ENCODE peak calls at places on chromosomes 11 and 22, in seven cellular contexts. M is cardiac fibroblast, R is AG04450, P is endothelial cell of umbilical vein, E is transverse colon, D is kidney, Z is pancreas. B is an unnamed sample.
A peak's percentile ranks its signal among the peaks of the same experiment; 100 is the strongest.

GRCh38 chr22:31286360-31287255 is 5.7 kb downstream of the PIK3IP1 start:
- DNase-seq in P (no peak), M (no peak), Z (peak; percentile 37), R (no peak), D (no peak), E (peak; percentile 56), B (no peak)

GRCh38 chr11:8717876-8718753 is 35.5 kb downstream of the RPL27A start:
- DNase-seq in R (peak; percentile 89), M (peak; percentile 94), Z (peak; percentile 76), P (peak; percentile 78), D (peak; percentile 86), E (peak; percentile 24), B (no peak)

GRCh38 chr22:30212996-30213441 is 33.5 kb downstream of the LIF start:
- DNase-seq in P (no peak), D (no peak), R (no peak), M (no peak), E (no peak), Z (no peak), B (no peak)

GRCh38 chr11:72975778-72976520 is 161.7 kb downstream of the ATG16L2 start:
- DNase-seq in P (no peak), Z (no peak), R (peak; percentile 59), D (no peak), E (no peak), M (peak; percentile 86), B (no peak)

GRCh38 chr22:41478891-41479521 is 10.1 kb downstream of the ACO2 start:
- DNase-seq in D (no peak), E (no peak), R (no peak), M (peak; percentile 43), Z (no peak), P (no peak), B (no peak)

GRCh38 chr11:47233989-47234668 is 14.5 kb downstream of the ACP2 start:
- DNase-seq in M (peak; percentile 85), P (peak; percentile 29), R (no peak), Z (no peak), E (peak; percentile 24), D (no peak), B (no peak)

GRCh38 chr11:44617671-44618461 is 52.4 kb downstream of the CD82 start:
- DNase-seq in Z (no peak), P (no peak), D (no peak), R (no peak), M (no peak), E (peak; percentile 6), B (no peak)

GRCh38 chr22:22929381-22930221 is 42.0 kb downstream of the IGLL5 start:
- DNase-seq in M (no peak), D (peak; percentile 48), Z (no peak), P (no peak), E (no peak), R (no peak), B (no peak)

GRCh38 chr11:32374261-32374711 is 61.1 kb downstream of the WT1 start:
- DNase-seq in R (no peak), E (peak; percentile 48), D (no peak), M (peak; percentile 51), Z (no peak), P (peak; percentile 35), B (peak; percentile 25)

GRCh38 chr22:41779889-41780505 is 20.5 kb upstream of the CCDC134 start:
- DNase-seq in M (no peak), P (no peak), E (no peak), R (no peak), D (no peak), Z (no peak), B (no peak)

GRCh38 chr11:55854704-55855103 is 16.2 kb downstream of the OR5D16 start:
- DNase-seq in D (no peak), E (no peak), Z (no peak), M (no peak), P (no peak), R (no peak), B (no peak)

GRCh38 chr11:121936781-121937447 is 179.1 kb downstream of the BLID start:
- DNase-seq in D (no peak), R (no peak), Z (no peak), E (no peak), M (peak; percentile 32), P (no peak), B (no peak)

GRCh38 chr11:737366-737765 is 9.9 kb upstream of the TALDO1 start:
- DNase-seq in D (no peak), P (no peak), R (no peak), M (no peak), Z (no peak), E (no peak), B (no peak)

GRCh38 chr11:86745571-86745970 is 54.8 kb upstream of the PRSS23 start:
- DNase-seq in M (no peak), D (no peak), R (no peak), Z (no peak), P (no peak), E (no peak), B (no peak)

GRCh38 chr11:112157274-112157766 is 6.6 kb downstream of the IL18 start:
- DNase-seq in P (peak; percentile 82), D (no peak), Z (peak; percentile 43), R (peak; percentile 96), E (no peak), M (peak; percentile 95), B (no peak)

GRCh38 chr11:4626207-4627105 is 10.8 kb upstream of the OR51D1 start:
- DNase-seq in P (peak; percentile 37), Z (no peak), E (peak; percentile 74), R (peak; percentile 61), D (no peak), M (peak; percentile 82), B (peak; percentile 82)

GRCh38 chr11:17692931-17693330 is 26.4 kb upstream of the MYOD1 start:
- DNase-seq in P (no peak), E (no peak), D (no peak), M (no peak), Z (no peak), R (no peak), B (no peak)

GRCh38 chr11:104433751-104434150 is 269.8 kb upstream of the PDGFD start:
- DNase-seq in E (no peak), M (peak; percentile 23), P (no peak), R (no peak), D (no peak), Z (no peak), B (no peak)

GRCh38 chr11:104852811-104853210 is 45.4 kb downstream of the CASP12 start:
- DNase-seq in M (no peak), Z (no peak), E (no peak), D (no peak), P (no peak), R (no peak), B (no peak)

GRCh38 chr11:38191101-38191500 is 1593.1 kb upstream of the RAG2 start:
- DNase-seq in E (no peak), Z (no peak), D (no peak), M (no peak), R (no peak), P (no peak), B (no peak)

GRCh38 chr22:23745780-23746179 is 5.1 kb downstream of the ZNF70 start:
- DNase-seq in R (no peak), D (no peak), Z (peak; percentile 35), E (no peak), P (no peak), M (no peak), B (no peak)

GRCh38 chr22:29346659-29347058 is 31.2 kb upstream of the RASL10A start:
- DNase-seq in P (no peak), Z (no peak), M (no peak), R (no peak), E (no peak), D (no peak), B (no peak)

GRCh38 chr11:76740772-76741171 is 42.4 kb upstream of the TSKU start:
- DNase-seq in R (no peak), Z (no peak), M (no peak), E (no peak), D (no peak), P (no peak), B (no peak)

GRCh38 chr11:134668796-134669195 is 256.8 kb upstream of the B3GAT1 start:
- DNase-seq in D (no peak), M (no peak), P (no peak), R (no peak), E (no peak), Z (no peak), B (no peak)

GRCh38 chr11:70744396-70745185 is 346.3 kb downstream of the CTTN start:
- DNase-seq in E (no peak), Z (no peak), P (no peak), R (no peak), D (peak; percentile 58), M (no peak), B (no peak)

GRCh38 chr11:65301491-65302329 is 13.0 kb upstream of the CDC42EP2 start:
- DNase-seq in M (peak; percentile 84), P (no peak), R (no peak), D (peak; percentile 86), Z (no peak), E (peak; percentile 31), B (peak; percentile 58)

GRCh38 chr11:85718991-85719807 is 33.2 kb upstream of the CCDC89 start:
- DNase-seq in D (peak; percentile 82), Z (no peak), R (peak; percentile 97), M (peak; percentile 91), P (peak; percentile 23), E (no peak), B (peak; percentile 30)

GRCh38 chr22:37485006-37485713 is 1.0 kb downstream of the MFNG start:
- DNase-seq in P (peak; percentile 76), M (no peak), D (no peak), E (no peak), R (no peak), Z (no peak), B (no peak)

GRCh38 chr11:88102595-88102929 is 72.7 kb downstream of the RAB38 start:
- DNase-seq in P (no peak), D (no peak), R (no peak), E (no peak), Z (no peak), M (peak; percentile 13), B (no peak)

GRCh38 chr22:38067771-38068360 is 10.7 kb downstream of the PICK1 start:
- DNase-seq in E (no peak), Z (no peak), M (no peak), D (peak; percentile 66), P (no peak), R (no peak), B (no peak)

GRCh38 chr11:62147545-62147944 is 23.7 kb downstream of the INCENP start:
- DNase-seq in D (no peak), Z (no peak), E (no peak), M (no peak), P (no peak), R (no peak), B (no peak)
- TF ChIP-seq CTCF in D (no peak), Z (no peak), E (no peak), M (no peak), P (no peak), R (no peak), B (no peak)

GRCh38 chr11:96044311-96044710 is 120.4 kb upstream of the MTMR2 start:
- DNase-seq in P (no peak), Z (no peak), R (no peak), M (no peak), D (no peak), E (no peak), B (no peak)
- TF ChIP-seq CTCF in P (no peak), Z (no peak), R (no peak), M (no peak), D (no peak), E (no peak), B (no peak)

GRCh38 chr11:19116971-19117759 is at the start of gene ZDHHC13:
- DNase-seq in M (peak; percentile 89), Z (peak; percentile 94), P (peak; percentile 96), E (peak; percentile 98), D (peak; percentile 97), R (peak; percentile 70), B (peak; percentile 88)
- TF ChIP-seq CTCF in M (peak; percentile 43), Z (no peak), P (peak; percentile 51), E (no peak), D (peak; percentile 19), R (peak; percentile 55), B (peak; percentile 56)

GRCh38 chr11:2213890-2214526 is 42.4 kb upstream of the TH start:
- DNase-seq in M (no peak), D (peak; percentile 37), R (no peak), P (no peak), Z (no peak), E (no peak), B (no peak)
- TF ChIP-seq CTCF in M (no peak), D (no peak), R (no peak), P (no peak), Z (no peak), E (no peak), B (no peak)

B was measured in neural crest cell.